ENCODE peak calls at places on chromosomes 7 and 10, in seven cellular contexts. One of them, this sample, is unnamed.

GRCh38 chr10:50653142-50653541 is 29.4 kb upstream of the SGMS1 start:
- DNase-seq in H9: no peak
- DNase-seq in sigmoid colon: no peak
- DNase-seq in tibial artery: no peak
- DNase-seq in AG09309: peak; percentile 10
- DNase-seq in mammary epithelial cell: peak; percentile 9
- DNase-seq in transverse colon: no peak
- DNase-seq in this sample: no peak

GRCh38 chr7:29370531-29371314 is 176.1 kb downstream of the CHN2 start:
- DNase-seq in sigmoid colon: no peak
- DNase-seq in tibial artery: no peak
- DNase-seq in transverse colon: peak; percentile 38
- DNase-seq in AG09309: no peak
- DNase-seq in H9: no peak
- DNase-seq in mammary epithelial cell: peak; percentile 84
- DNase-seq in this sample: no peak

GRCh38 chr7:936131-937054 is 18.1 kb downstream of the ADAP1 start:
- DNase-seq in mammary epithelial cell: no peak
- DNase-seq in transverse colon: peak; percentile 10
- DNase-seq in AG09309: no peak
- DNase-seq in tibial artery: peak; percentile 60
- DNase-seq in H9: no peak
- DNase-seq in sigmoid colon: peak; percentile 63
- DNase-seq in this sample: peak; percentile 33

GRCh38 chr7:151754142-151754590 is 122.7 kb downstream of the PRKAG2 start:
- DNase-seq in mammary epithelial cell: peak; percentile 94
- DNase-seq in tibial artery: peak; percentile 93
- DNase-seq in AG09309: peak; percentile 98
- DNase-seq in H9: peak; percentile 96
- DNase-seq in sigmoid colon: peak; percentile 91
- DNase-seq in transverse colon: peak; percentile 74
- DNase-seq in this sample: peak; percentile 63

GRCh38 chr7:14738086-14738485 is 164.5 kb downstream of the DGKB start:
- DNase-seq in tibial artery: no peak
- DNase-seq in transverse colon: no peak
- DNase-seq in sigmoid colon: no peak
- DNase-seq in mammary epithelial cell: no peak
- DNase-seq in H9: no peak
- DNase-seq in AG09309: no peak
- DNase-seq in this sample: no peak

GRCh38 chr7:24138366-24138765 is 145.6 kb upstream of the NPY start:
- DNase-seq in mammary epithelial cell: no peak
- DNase-seq in AG09309: no peak
- DNase-seq in transverse colon: no peak
- DNase-seq in tibial artery: no peak
- DNase-seq in H9: no peak
- DNase-seq in sigmoid colon: no peak
- DNase-seq in this sample: no peak

GRCh38 chr7:138338361-138338760 is 121.7 kb upstream of the TRIM24 start:
- DNase-seq in mammary epithelial cell: no peak
- DNase-seq in sigmoid colon: peak; percentile 65
- DNase-seq in tibial artery: no peak
- DNase-seq in transverse colon: no peak
- DNase-seq in AG09309: no peak
- DNase-seq in H9: no peak
- DNase-seq in this sample: no peak

GRCh38 chr7:156497776-156498509 is 142.6 kb upstream of the RNF32 start:
- DNase-seq in H9: no peak
- DNase-seq in AG09309: no peak
- DNase-seq in mammary epithelial cell: no peak
- DNase-seq in tibial artery: no peak
- DNase-seq in transverse colon: no peak
- DNase-seq in sigmoid colon: no peak
- DNase-seq in this sample: no peak

GRCh38 chr7:74174606-74175082 is 488 bp downstream of the EIF4H start:
- DNase-seq in tibial artery: peak; percentile 77
- DNase-seq in AG09309: peak; percentile 4
- DNase-seq in mammary epithelial cell: peak; percentile 45
- DNase-seq in transverse colon: peak; percentile 48
- DNase-seq in sigmoid colon: peak; percentile 78
- DNase-seq in H9: peak; percentile 36
- DNase-seq in this sample: peak; percentile 58

GRCh38 chr10:18140149-18140956 is at the start of gene CACNB2:
- DNase-seq in AG09309: no peak
- DNase-seq in tibial artery: peak; percentile 89
- DNase-seq in H9: peak; percentile 60
- DNase-seq in transverse colon: peak; percentile 75
- DNase-seq in sigmoid colon: peak; percentile 93
- DNase-seq in mammary epithelial cell: peak; percentile 13
- DNase-seq in this sample: no peak

GRCh38 chr10:79404231-79404609 is 41.2 kb downstream of the ZCCHC24 start:
- DNase-seq in transverse colon: peak; percentile 41
- DNase-seq in tibial artery: peak; percentile 86
- DNase-seq in AG09309: peak; percentile 61
- DNase-seq in mammary epithelial cell: peak; percentile 23
- DNase-seq in H9: no peak
- DNase-seq in sigmoid colon: peak; percentile 95
- DNase-seq in this sample: no peak

GRCh38 chr10:810351-810846 is 120.9 kb upstream of the DIP2C start:
- DNase-seq in H9: no peak
- DNase-seq in sigmoid colon: no peak
- DNase-seq in AG09309: no peak
- DNase-seq in mammary epithelial cell: no peak
- DNase-seq in transverse colon: no peak
- DNase-seq in tibial artery: no peak
- DNase-seq in this sample: no peak

GRCh38 chr10:100496567-100496966 is 23.1 kb downstream of the SEC31B start:
- DNase-seq in tibial artery: no peak
- DNase-seq in AG09309: no peak
- DNase-seq in mammary epithelial cell: no peak
- DNase-seq in H9: no peak
- DNase-seq in sigmoid colon: no peak
- DNase-seq in transverse colon: no peak
- DNase-seq in this sample: no peak

GRCh38 chr10:79270471-79271246 is 76.6 kb upstream of the PPIF start:
- DNase-seq in transverse colon: no peak
- DNase-seq in AG09309: no peak
- DNase-seq in mammary epithelial cell: no peak
- DNase-seq in H9: no peak
- DNase-seq in sigmoid colon: peak; percentile 84
- DNase-seq in tibial artery: no peak
- DNase-seq in this sample: peak; percentile 89

GRCh38 chr10:28776519-28776918 is 99.2 kb downstream of the BAMBI start:
- DNase-seq in sigmoid colon: no peak
- DNase-seq in mammary epithelial cell: no peak
- DNase-seq in H9: no peak
- DNase-seq in transverse colon: no peak
- DNase-seq in AG09309: no peak
- DNase-seq in tibial artery: no peak
- DNase-seq in this sample: no peak

GRCh38 chr10:28778524-28778923 is 101.2 kb downstream of the BAMBI start:
- DNase-seq in transverse colon: no peak
- DNase-seq in tibial artery: no peak
- DNase-seq in AG09309: no peak
- DNase-seq in sigmoid colon: no peak
- DNase-seq in mammary epithelial cell: no peak
- DNase-seq in H9: no peak
- DNase-seq in this sample: no peak

GRCh38 chr10:28777911-28778310 is 100.6 kb downstream of the BAMBI start:
- DNase-seq in transverse colon: no peak
- DNase-seq in tibial artery: no peak
- DNase-seq in mammary epithelial cell: no peak
- DNase-seq in sigmoid colon: no peak
- DNase-seq in H9: no peak
- DNase-seq in AG09309: no peak
- DNase-seq in this sample: no peak

GRCh38 chr10:28775773-28776172 is 98.5 kb downstream of the BAMBI start:
- DNase-seq in H9: no peak
- DNase-seq in transverse colon: no peak
- DNase-seq in mammary epithelial cell: no peak
- DNase-seq in AG09309: no peak
- DNase-seq in tibial artery: no peak
- DNase-seq in sigmoid colon: no peak
- DNase-seq in this sample: no peak

GRCh38 chr10:28774051-28774995 is 97.0 kb downstream of the BAMBI start:
- DNase-seq in AG09309: no peak
- DNase-seq in mammary epithelial cell: no peak
- DNase-seq in sigmoid colon: no peak
- DNase-seq in transverse colon: no peak
- DNase-seq in tibial artery: no peak
- DNase-seq in H9: no peak
- DNase-seq in this sample: no peak
- TF ChIP-seq CTCF in AG09309: no peak
- TF ChIP-seq CTCF in mammary epithelial cell: no peak
- TF ChIP-seq CTCF in sigmoid colon: no peak
- TF ChIP-seq CTCF in transverse colon: no peak
- TF ChIP-seq CTCF in tibial artery: no peak
- TF ChIP-seq CTCF in H9: no peak
- TF ChIP-seq CTCF in this sample: no peak

GRCh38 chr10:98758451-98758850 is 311.7 kb upstream of the HPS1 start:
- DNase-seq in AG09309: no peak
- DNase-seq in tibial artery: no peak
- DNase-seq in H9: no peak
- DNase-seq in transverse colon: no peak
- DNase-seq in mammary epithelial cell: no peak
- DNase-seq in sigmoid colon: no peak
- DNase-seq in this sample: no peak
- TF ChIP-seq CTCF in AG09309: no peak
- TF ChIP-seq CTCF in tibial artery: no peak
- TF ChIP-seq CTCF in H9: no peak
- TF ChIP-seq CTCF in transverse colon: no peak
- TF ChIP-seq CTCF in mammary epithelial cell: no peak
- TF ChIP-seq CTCF in sigmoid colon: no peak
- TF ChIP-seq CTCF in this sample: no peak

GRCh38 chr10:88401671-88402347 is 181.3 kb downstream of the RNLS start:
- DNase-seq in AG09309: no peak
- DNase-seq in mammary epithelial cell: peak; percentile 49
- DNase-seq in transverse colon: no peak
- DNase-seq in H9: no peak
- DNase-seq in sigmoid colon: no peak
- DNase-seq in tibial artery: no peak
- DNase-seq in this sample: no peak
- TF ChIP-seq CTCF in AG09309: peak; percentile 41
- TF ChIP-seq CTCF in mammary epithelial cell: peak; percentile 54
- TF ChIP-seq CTCF in transverse colon: no peak
- TF ChIP-seq CTCF in H9: peak; percentile 36
- TF ChIP-seq CTCF in sigmoid colon: no peak
- TF ChIP-seq CTCF in tibial artery: peak; percentile 16
- TF ChIP-seq CTCF in this sample: no peak

DNA sequence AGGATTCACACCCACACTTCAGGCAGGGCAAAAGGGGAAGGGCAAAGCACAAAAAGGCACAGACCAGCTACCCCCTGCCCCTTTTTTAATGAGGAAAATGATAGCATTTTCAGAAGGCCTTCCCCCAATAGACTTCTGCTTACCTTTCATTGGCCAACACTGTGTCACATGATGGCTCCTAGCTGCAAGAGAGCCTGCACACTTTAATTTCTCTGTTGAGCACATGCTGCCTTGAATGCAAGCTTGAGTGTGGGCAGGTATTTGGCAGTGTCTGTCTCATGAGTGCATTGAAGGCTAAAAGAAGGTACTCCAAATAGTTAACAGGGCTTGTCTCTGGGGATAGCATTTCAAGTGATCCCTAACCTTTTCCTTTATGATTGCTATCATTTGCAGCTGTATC is 175.4 kb upstream of the NFE2L3 start:
- DNase-seq in AG09309: no peak
- DNase-seq in tibial artery: no peak
- DNase-seq in H9: no peak
- DNase-seq in sigmoid colon: no peak
- DNase-seq in mammary epithelial cell: no peak
- DNase-seq in transverse colon: no peak
- DNase-seq in this sample: no peak
- TF ChIP-seq CTCF in AG09309: no peak
- TF ChIP-seq CTCF in tibial artery: no peak
- TF ChIP-seq CTCF in H9: no peak
- TF ChIP-seq CTCF in sigmoid colon: no peak
- TF ChIP-seq CTCF in mammary epithelial cell: no peak
- TF ChIP-seq CTCF in transverse colon: no peak
- TF ChIP-seq CTCF in this sample: no peak

GRCh38 chr7:13278020-13278419 is 590.6 kb downstream of the ARL4A start:
- DNase-seq in sigmoid colon: no peak
- DNase-seq in H9: no peak
- DNase-seq in AG09309: no peak
- DNase-seq in mammary epithelial cell: no peak
- DNase-seq in tibial artery: no peak
- DNase-seq in transverse colon: no peak
- DNase-seq in this sample: no peak

GRCh38 chr7:13282377-13282980 is 595.0 kb downstream of the ARL4A start:
- DNase-seq in sigmoid colon: no peak
- DNase-seq in AG09309: no peak
- DNase-seq in H9: no peak
- DNase-seq in transverse colon: no peak
- DNase-seq in mammary epithelial cell: no peak
- DNase-seq in tibial artery: no peak
- DNase-seq in this sample: no peak

GRCh38 chr7:13276977-13277376 is 589.5 kb downstream of the ARL4A start:
- DNase-seq in mammary epithelial cell: no peak
- DNase-seq in sigmoid colon: no peak
- DNase-seq in tibial artery: no peak
- DNase-seq in H9: no peak
- DNase-seq in AG09309: no peak
- DNase-seq in transverse colon: no peak
- DNase-seq in this sample: no peak

GRCh38 chr7:13279854-13280435 is 592.5 kb downstream of the ARL4A start:
- DNase-seq in sigmoid colon: no peak
- DNase-seq in mammary epithelial cell: no peak
- DNase-seq in AG09309: no peak
- DNase-seq in tibial artery: no peak
- DNase-seq in transverse colon: no peak
- DNase-seq in H9: no peak
- DNase-seq in this sample: no peak
- TF ChIP-seq CTCF in sigmoid colon: no peak
- TF ChIP-seq CTCF in mammary epithelial cell: peak; percentile 33
- TF ChIP-seq CTCF in AG09309: no peak
- TF ChIP-seq CTCF in tibial artery: peak; percentile 39
- TF ChIP-seq CTCF in transverse colon: peak; percentile 46
- TF ChIP-seq CTCF in H9: peak; percentile 71
- TF ChIP-seq CTCF in this sample: peak; percentile 73